ENCODE peak calls at places on chromosomes 4 and X, in four cellular contexts. P is GM23338, M is fibroblast of lung, Q is HCT116. N is an unnamed sample. For H3K27me3, the result is how much of the 10 kb centered on the place peaks cover.

GRCh38 chr4:13524504-13525243 is 19.6 kb downstream of the NKX3-2 start:
- DNase-seq in P (peak), Q (no peak), M (peak), N (no peak)

GRCh38 chr4:151481813-151482212 is 72.8 kb downstream of the FHIP1A start:
- DNase-seq in M (no peak), P (no peak), Q (no peak), N (no peak)

GRCh38 chr4:76804060-76804459 is 93.9 kb downstream of the SOWAHB start:
- DNase-seq in M (peak), P (peak), Q (no peak), N (peak)

GRCh38 chr4:177190995-177191568 is 118.6 kb upstream of the NEIL3 start:
- DNase-seq in P (peak), M (peak), Q (no peak), N (no peak)

GRCh38 chr4:175306436-175306835 is 388.3 kb downstream of the ADAM29 start:
- DNase-seq in M (no peak), P (no peak), Q (no peak), N (no peak)

GRCh38 chr4:40587826-40588225 is 41.8 kb downstream of the RBM47 start:
- DNase-seq in P (no peak), Q (no peak), M (peak), N (no peak)

GRCh38 chr4:83599183-83599582 is 63.3 kb downstream of the GPAT3 start:
- DNase-seq in Q (peak), M (peak), P (peak), N (peak)

GRCh38 chrX:84046403-84046984 is 141.5 kb downstream of the RPS6KA6 start:
- DNase-seq in M (peak), P (peak), Q (no peak), N (peak)

GRCh38 chr4:1512738-1513660 is 106.8 kb upstream of the NKX1-1 start:
- DNase-seq in Q (peak), P (peak), M (peak), N (peak)

GRCh38 chrX:67720344-67720743 is 176.5 kb downstream of the AR start:
- DNase-seq in M (peak), Q (no peak), P (no peak), N (no peak)

GRCh38 chr4:92872604-92873003 is 568.8 kb downstream of the GRID2 start:
- DNase-seq in M (no peak), Q (no peak), P (no peak), N (no peak)

GRCh38 chr4:9898596-9899345 is 117.3 kb downstream of the DRD5 start:
- DNase-seq in M (no peak), Q (peak), P (peak), N (peak)

GRCh38 chrX:96387801-96388200 is 296.8 kb upstream of the DIAPH2 start:
- DNase-seq in Q (no peak), P (no peak), M (no peak), N (no peak)

DNA sequence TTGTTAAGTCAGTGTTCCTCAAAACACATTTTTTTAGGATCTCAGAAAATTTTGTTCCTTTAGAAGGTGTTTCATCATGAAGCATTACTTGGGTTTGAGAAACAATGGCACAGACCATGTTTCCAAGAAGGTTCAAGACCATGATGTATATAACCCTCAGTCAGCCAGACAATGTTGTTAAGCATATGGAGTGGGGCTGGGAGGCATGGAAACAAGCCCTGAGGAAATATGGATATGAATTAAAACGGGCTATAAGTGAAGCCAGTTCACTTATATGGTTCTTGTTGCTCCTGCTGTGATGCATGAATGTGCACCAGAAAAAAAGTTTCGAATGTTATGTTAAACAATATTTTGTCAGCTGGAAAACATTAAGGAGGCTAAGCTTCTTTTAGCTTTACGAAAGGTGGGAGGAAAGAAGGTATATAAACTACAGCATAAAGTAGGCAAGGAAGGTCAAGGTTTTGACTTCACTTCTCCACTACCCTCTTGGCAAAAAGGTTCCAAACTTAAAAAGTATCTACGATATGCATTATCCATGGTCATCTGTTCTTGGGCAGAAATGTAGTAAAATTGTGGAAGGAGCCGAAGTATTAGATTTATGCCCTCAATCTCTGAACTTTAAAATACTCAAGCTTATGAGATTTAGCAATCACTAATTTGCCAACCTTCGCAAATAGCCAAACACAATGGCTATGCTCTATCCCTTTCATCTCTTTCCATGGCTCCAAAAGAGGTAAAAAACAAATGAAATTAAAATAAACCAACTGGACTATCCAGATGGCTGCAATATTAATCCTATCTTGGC is 277.3 kb downstream of the CHIC1 start:
- DNase-seq in P (no peak), M (no peak), Q (no peak), N (no peak)
- H3K27me3 ChIP-seq in P (under half), M (under half), Q (under half), N (under half)

GRCh38 chr4:146637853-146638800 is 566 bp upstream of the POU4F2 start:
- DNase-seq in P (peak), M (no peak), Q (no peak), N (peak)
- TF ChIP-seq EZH2 in P (peak), M (no peak), Q (no peak), N (no peak)

DNA sequence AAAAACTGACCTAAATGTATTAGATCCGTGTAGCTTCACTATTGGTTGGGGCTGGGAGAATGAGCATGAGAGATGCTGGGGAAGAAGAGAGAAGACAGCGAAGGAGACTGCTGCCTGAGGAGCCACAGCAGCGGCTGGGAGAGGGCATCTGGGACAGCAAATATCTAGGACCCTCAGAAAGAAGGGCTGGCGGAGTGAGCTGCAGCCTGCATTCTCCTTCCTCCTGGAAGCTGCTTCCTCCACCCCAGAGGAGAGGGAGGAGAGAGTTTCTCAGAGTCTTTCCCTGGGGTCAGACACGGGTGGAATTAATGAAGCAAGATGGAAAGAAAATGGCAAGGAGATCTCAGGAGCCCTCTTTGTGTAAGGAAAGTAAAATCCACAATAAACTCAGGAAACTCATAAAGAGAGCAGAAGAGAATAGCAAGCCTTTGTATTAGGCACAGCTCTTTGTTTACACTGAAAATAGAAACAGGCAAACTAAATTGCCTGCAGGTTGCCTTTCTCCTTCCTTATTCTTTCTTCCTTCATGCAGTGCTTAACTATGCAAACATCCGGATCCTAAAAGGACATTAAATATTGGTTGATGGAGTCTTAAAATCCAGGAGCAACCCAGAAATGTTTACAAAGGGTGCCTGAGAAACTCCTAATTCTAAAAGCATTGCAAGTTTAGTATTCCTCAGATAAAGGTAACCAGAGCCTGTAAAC is 130.3 kb upstream of the GALNT7 start:
- DNase-seq in Q (no peak), P (peak), M (no peak), N (no peak)
- H3K4me3 ChIP-seq in Q (no peak), P (peak), M (no peak), N (no peak)

GRCh38 chr4:8192748-8193738 is 6.0 kb upstream of the SH3TC1 start:
- DNase-seq in M (peak), Q (peak), P (no peak), N (peak)

GRCh38 chr4:8195841-8196460 is 3.1 kb upstream of the SH3TC1 start:
- DNase-seq in Q (no peak), P (no peak), M (no peak), N (no peak)

GRCh38 chr4:8194306-8195242 is 4.5 kb upstream of the SH3TC1 start:
- DNase-seq in M (no peak), Q (no peak), P (no peak), N (no peak)

GRCh38 chr4:8197521-8197920 is 1.6 kb upstream of the SH3TC1 start:
- DNase-seq in M (no peak), Q (no peak), P (no peak), N (no peak)

GRCh38 chr4:8195431-8195830 is 3.7 kb upstream of the SH3TC1 start:
- DNase-seq in Q (no peak), M (no peak), P (no peak), N (no peak)
- H3K27me3 ChIP-seq in Q (under half), M (under half), P (under half), N (under half)

GRCh38 chrX:40083979-40084359 is 13.8 kb downstream of the BCOR start:
- DNase-seq in M (no peak), Q (no peak), P (no peak), N (no peak)
- TF ChIP-seq EZH2 in M (no peak), Q (no peak), P (no peak), N (no peak)

N was measured in A673.